ENCODE peak calls at places on chromosomes 7 and 10, in four cellular contexts. One of them, this sample, is unnamed.

GRCh38 chr7:85483205-85483604 is 296.3 kb upstream of the SEMA3D start:
- DNase-seq in mammary epithelial cell: no peak
- DNase-seq in heart left ventricle: no peak
- DNase-seq in transverse colon: no peak
- DNase-seq in this sample: no peak

GRCh38 chr10:488933-489215 is 200.6 kb downstream of the DIP2C start:
- DNase-seq in mammary epithelial cell: no peak
- DNase-seq in transverse colon: no peak
- DNase-seq in heart left ventricle: no peak
- DNase-seq in this sample: no peak

GRCh38 chr7:158541330-158542010 is 46.2 kb downstream of the PTPRN2 start:
- DNase-seq in transverse colon: no peak
- DNase-seq in heart left ventricle: no peak
- DNase-seq in mammary epithelial cell: no peak
- DNase-seq in this sample: no peak

GRCh38 chr7:18425873-18426520 is 69.6 kb upstream of the HDAC9 start:
- DNase-seq in transverse colon: no peak
- DNase-seq in heart left ventricle: no peak
- DNase-seq in mammary epithelial cell: no peak
- DNase-seq in this sample: no peak

GRCh38 chr10:79067241-79068202 is 1.2 kb upstream of the ZMIZ1 start:
- DNase-seq in mammary epithelial cell: peak; percentile 86
- DNase-seq in heart left ventricle: peak; percentile 93
- DNase-seq in transverse colon: peak; percentile 92
- DNase-seq in this sample: peak; percentile 100

GRCh38 chr7:43905954-43906326 is 456 bp downstream of the URGCP start:
- DNase-seq in mammary epithelial cell: peak; percentile 25
- DNase-seq in transverse colon: peak; percentile 27
- DNase-seq in heart left ventricle: peak; percentile 38
- DNase-seq in this sample: peak; percentile 14

GRCh38 chr7:138564365-138564764 is 104.3 kb downstream of the TRIM24 start:
- DNase-seq in transverse colon: no peak
- DNase-seq in mammary epithelial cell: peak; percentile 25
- DNase-seq in heart left ventricle: no peak
- DNase-seq in this sample: peak; percentile 69

GRCh38 chr7:157770716-157771320 is 434.0 kb downstream of the DNAJB6 start:
- DNase-seq in heart left ventricle: no peak
- DNase-seq in transverse colon: no peak
- DNase-seq in mammary epithelial cell: no peak
- DNase-seq in this sample: no peak

GRCh38 chr10:92238062-92238585 is 52.8 kb downstream of the CPEB3 start:
- DNase-seq in transverse colon: no peak
- DNase-seq in mammary epithelial cell: no peak
- DNase-seq in heart left ventricle: no peak
- DNase-seq in this sample: no peak

GRCh38 chr7:69162931-69163330 is 435.3 kb upstream of the AUTS2 start:
- DNase-seq in mammary epithelial cell: no peak
- DNase-seq in heart left ventricle: no peak
- DNase-seq in transverse colon: no peak
- DNase-seq in this sample: no peak

GRCh38 chr7:106062521-106062931 is 49.6 kb downstream of the SYPL1 start:
- DNase-seq in mammary epithelial cell: peak; percentile 82
- DNase-seq in transverse colon: no peak
- DNase-seq in heart left ventricle: no peak
- DNase-seq in this sample: peak; percentile 22

GRCh38 chr10:27410153-27410552 is 94.0 kb upstream of the RAB18 start:
- DNase-seq in transverse colon: no peak
- DNase-seq in mammary epithelial cell: no peak
- DNase-seq in heart left ventricle: no peak
- DNase-seq in this sample: no peak

GRCh38 chr7:102451371-102452054 is 13.2 kb downstream of the ALKBH4 start:
- DNase-seq in transverse colon: no peak
- DNase-seq in heart left ventricle: no peak
- DNase-seq in mammary epithelial cell: peak; percentile 53
- DNase-seq in this sample: no peak
- TF ChIP-seq CTCF in transverse colon: no peak
- TF ChIP-seq CTCF in heart left ventricle: no peak
- TF ChIP-seq CTCF in mammary epithelial cell: peak; percentile 19
- TF ChIP-seq CTCF in this sample: no peak

GRCh38 chr10:114207349-114207748 is 28.2 kb downstream of the TDRD1 start:
- DNase-seq in transverse colon: no peak
- DNase-seq in heart left ventricle: no peak
- DNase-seq in mammary epithelial cell: no peak
- DNase-seq in this sample: no peak

GRCh38 chr10:114206902-114207301 is 27.7 kb downstream of the TDRD1 start:
- DNase-seq in heart left ventricle: no peak
- DNase-seq in transverse colon: no peak
- DNase-seq in mammary epithelial cell: no peak
- DNase-seq in this sample: no peak

GRCh38 chr10:114212153-114212552 is 26.9 kb upstream of the VWA2 start:
- DNase-seq in transverse colon: no peak
- DNase-seq in heart left ventricle: no peak
- DNase-seq in mammary epithelial cell: no peak
- DNase-seq in this sample: no peak

GRCh38 chr10:114208351-114208750 is 29.2 kb downstream of the TDRD1 start:
- DNase-seq in transverse colon: no peak
- DNase-seq in heart left ventricle: no peak
- DNase-seq in mammary epithelial cell: no peak
- DNase-seq in this sample: no peak
- H3K27ac ChIP-seq in transverse colon: no peak overlapping the region
- H3K27ac ChIP-seq in heart left ventricle: no peak overlapping the region
- H3K27ac ChIP-seq in mammary epithelial cell: no peak overlapping the region
- H3K27ac ChIP-seq in this sample: no peak overlapping the region

GRCh38 chr7:2104107-2104710 is 128.5 kb downstream of the MAD1L1 start:
- DNase-seq in transverse colon: peak; percentile 75
- DNase-seq in heart left ventricle: peak; percentile 89
- DNase-seq in mammary epithelial cell: no peak
- DNase-seq in this sample: no peak
- TF ChIP-seq CTCF in transverse colon: peak; percentile 41
- TF ChIP-seq CTCF in heart left ventricle: peak; percentile 71
- TF ChIP-seq CTCF in mammary epithelial cell: peak; percentile 51
- TF ChIP-seq CTCF in this sample: peak; percentile 40

GRCh38 chr10:24902400-24902728 is 50.0 kb downstream of the PRTFDC1 start:
- DNase-seq in mammary epithelial cell: no peak
- DNase-seq in transverse colon: no peak
- DNase-seq in heart left ventricle: no peak
- DNase-seq in this sample: no peak

GRCh38 chr10:24899571-24899970 is 52.8 kb downstream of the PRTFDC1 start:
- DNase-seq in mammary epithelial cell: no peak
- DNase-seq in transverse colon: no peak
- DNase-seq in heart left ventricle: no peak
- DNase-seq in this sample: no peak

GRCh38 chr10:24898501-24898900 is 53.9 kb downstream of the PRTFDC1 start:
- DNase-seq in transverse colon: no peak
- DNase-seq in mammary epithelial cell: peak; percentile 48
- DNase-seq in heart left ventricle: no peak
- DNase-seq in this sample: no peak

GRCh38 chr10:24901686-24902399 is 50.6 kb downstream of the PRTFDC1 start:
- DNase-seq in transverse colon: peak; percentile 78
- DNase-seq in heart left ventricle: peak; percentile 33
- DNase-seq in mammary epithelial cell: peak; percentile 93
- DNase-seq in this sample: peak; percentile 93

DNA sequence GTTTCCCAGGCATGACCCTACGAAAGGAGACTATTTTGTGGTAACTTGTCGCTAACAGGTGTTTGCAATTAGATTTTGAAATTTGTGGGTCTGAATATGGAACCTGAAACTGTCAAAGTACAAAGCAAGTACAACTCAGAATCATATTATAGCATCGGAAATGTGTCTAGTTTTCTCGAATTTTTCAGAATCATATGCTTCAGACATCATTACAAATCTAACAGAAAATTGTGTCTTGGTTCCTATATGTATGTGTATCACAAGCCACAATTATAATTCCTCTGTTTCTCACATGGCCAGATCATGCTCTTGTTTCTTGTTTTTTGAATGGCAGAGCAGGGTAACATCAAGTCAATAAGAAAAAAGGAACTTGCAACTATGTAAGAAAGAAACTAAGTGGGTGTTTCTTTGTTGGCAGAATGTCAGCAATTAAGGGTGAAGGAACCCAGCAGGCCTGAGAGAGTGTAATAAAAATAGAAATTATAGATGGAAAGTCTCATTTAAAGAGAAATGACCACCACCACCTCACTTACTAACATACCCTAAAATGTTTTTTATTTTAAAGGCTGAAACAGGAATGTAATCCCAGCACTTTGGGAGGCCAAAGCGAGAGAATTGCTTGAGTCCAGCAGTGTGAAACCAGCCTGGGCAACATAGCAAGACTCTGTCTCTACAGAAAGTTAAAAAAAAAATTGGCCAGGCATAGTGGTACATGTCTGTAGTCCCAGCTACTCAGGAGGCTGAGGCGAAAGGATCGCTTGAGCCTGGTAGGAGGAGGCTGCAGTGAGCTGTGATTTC is 51.3 kb downstream of the PRTFDC1 start:
- DNase-seq in transverse colon: no peak
- DNase-seq in mammary epithelial cell: no peak
- DNase-seq in heart left ventricle: no peak
- DNase-seq in this sample: no peak
- H3K27ac ChIP-seq in transverse colon: peak overlapping the region; percentile 78
- H3K27ac ChIP-seq in mammary epithelial cell: peak overlapping the region; percentile 39
- H3K27ac ChIP-seq in heart left ventricle: peak overlapping the region; percentile 47
- H3K27ac ChIP-seq in this sample: peak overlapping the region; percentile 93

DNA sequence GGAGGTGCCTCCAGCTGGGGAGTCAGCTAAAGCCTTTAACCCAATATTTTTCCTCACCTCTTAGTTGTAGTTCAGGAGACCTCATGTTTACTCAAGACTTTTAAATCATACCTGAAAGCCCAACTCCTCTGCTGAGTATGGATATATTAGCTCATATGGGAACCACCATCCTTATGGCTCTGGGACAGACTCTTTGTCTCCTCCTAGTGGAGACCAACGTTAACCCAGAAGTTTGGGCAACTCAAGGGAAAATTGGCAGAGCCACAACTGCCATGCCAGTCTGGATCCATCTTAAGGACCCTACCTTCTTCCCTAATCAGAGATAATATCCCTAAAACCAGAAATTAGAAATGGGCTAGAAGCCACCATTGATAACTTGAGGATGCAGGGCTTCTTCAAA is 80.8 kb downstream of the TMEM106B start:
- DNase-seq in mammary epithelial cell: peak; percentile 9
- DNase-seq in heart left ventricle: no peak
- DNase-seq in transverse colon: no peak
- DNase-seq in this sample: peak; percentile 25
- TF ChIP-seq CTCF in mammary epithelial cell: peak; percentile 46
- TF ChIP-seq CTCF in heart left ventricle: no peak
- TF ChIP-seq CTCF in transverse colon: no peak
- TF ChIP-seq CTCF in this sample: peak; percentile 52

DNA sequence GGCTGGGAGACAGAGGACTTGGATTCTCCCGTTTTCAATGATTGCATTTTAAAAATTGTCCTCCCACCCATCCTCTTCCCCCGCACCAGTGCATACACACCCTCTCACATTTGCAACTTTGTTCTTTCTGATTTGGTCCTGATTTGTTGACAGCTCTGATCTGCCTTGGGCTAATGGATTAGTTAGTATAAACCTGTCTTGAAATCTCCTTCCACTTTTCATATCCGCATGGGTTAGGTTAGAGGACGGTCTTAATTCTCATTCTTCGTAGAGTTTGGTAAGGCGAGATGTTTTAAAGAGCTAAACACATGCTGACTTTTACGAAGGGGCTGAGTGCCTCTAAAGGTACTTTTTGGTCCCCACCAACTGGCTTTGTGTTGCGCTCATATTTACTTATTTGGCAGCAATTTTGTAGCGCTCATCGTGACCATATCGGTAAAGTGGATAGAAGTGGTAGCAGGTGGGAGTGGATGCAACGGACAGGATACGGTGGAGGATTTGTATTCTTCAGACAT is 1.1 kb downstream of the AHR start:
- DNase-seq in mammary epithelial cell: peak; percentile 51
- DNase-seq in transverse colon: peak; percentile 8
- DNase-seq in heart left ventricle: no peak
- DNase-seq in this sample: peak; percentile 39
- H3K27ac ChIP-seq in mammary epithelial cell: peak overlapping the region; percentile 77
- H3K27ac ChIP-seq in transverse colon: peak overlapping the region; percentile 98
- H3K27ac ChIP-seq in heart left ventricle: peak overlapping the region; percentile 95
- H3K27ac ChIP-seq in this sample: peak overlapping the region; percentile 75

DNA sequence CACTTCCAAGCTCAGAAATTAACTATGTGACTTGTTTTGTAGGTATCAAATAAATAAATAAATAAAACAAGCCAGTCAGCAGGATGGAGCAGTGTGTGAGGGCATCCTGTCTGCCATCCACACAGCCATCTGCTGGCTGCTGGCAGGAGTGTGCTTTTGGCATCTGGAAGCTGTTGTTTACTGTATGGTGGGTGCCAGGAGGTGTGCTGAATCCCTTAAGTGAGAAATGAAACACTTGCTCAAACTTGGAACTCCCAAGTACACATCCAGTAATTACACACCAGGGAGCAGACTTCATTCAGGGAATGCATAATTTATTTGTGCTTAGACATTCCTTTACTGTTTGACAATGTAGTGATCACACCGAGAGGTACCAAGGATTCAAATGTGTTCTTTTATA is 16.9 kb upstream of the TAX1BP1 start:
- DNase-seq in transverse colon: no peak
- DNase-seq in mammary epithelial cell: peak; percentile 40
- DNase-seq in heart left ventricle: no peak
- DNase-seq in this sample: peak; percentile 40
- TF ChIP-seq CTCF in transverse colon: no peak
- TF ChIP-seq CTCF in mammary epithelial cell: peak; percentile 43
- TF ChIP-seq CTCF in heart left ventricle: no peak
- TF ChIP-seq CTCF in this sample: peak; percentile 53